ENCODE peak calls at places on chromosomes 6 and 20, in nine cellular contexts. U is HFF-Myc, Y is heart left ventricle, R is psoas muscle, H is ovary, X is astrocyte of the cerebellum, P is dorsolateral prefrontal cortex, L is thoracic aorta, C is cardiac fibroblast. O is an unnamed sample.

GRCh38 chr20:34301587-34302311 is 1.4 kb downstream of the AHCY start:
- DNase-seq in U (no peak), Y (no peak), R (no peak), H (no peak), X (no peak), P (no peak), L (no peak), C (no peak), O (no peak)

GRCh38 chr6:119887671-119888070 is 538.1 kb upstream of the MAN1A1 start:
- DNase-seq in U (no peak), Y (no peak), R (no peak), H (no peak), X (no peak), P (no peak), L (no peak), C (no peak), O (no peak)

GRCh38 chr6:125009578-125009977 is 47.3 kb downstream of the RNF217 start:
- DNase-seq in U (no peak), Y (no peak), R (no peak), H (no peak), X (no peak), P (no peak), L (no peak), C (peak), O (no peak)

GRCh38 chr6:64254558-64254957 is 619.0 kb downstream of the PHF3 start:
- DNase-seq in U (no peak), Y (no peak), R (no peak), H (no peak), X (no peak), P (no peak), L (no peak), C (peak), O (no peak)

GRCh38 chr6:35082046-35082732 is 59.0 kb downstream of the TCP11 start:
- DNase-seq in U (no peak), Y (no peak), R (no peak), H (peak), X (no peak), P (no peak), L (no peak), C (no peak), O (no peak)

GRCh38 chr20:47612670-47613069 is 111.0 kb downstream of the NCOA3 start:
- DNase-seq in U (no peak), Y (no peak), R (no peak), H (no peak), X (no peak), P (no peak), L (no peak), C (no peak), O (no peak)

GRCh38 chr20:48530957-48531356 is 296.8 kb downstream of the PREX1 start:
- DNase-seq in U (no peak), Y (no peak), R (no peak), H (no peak), X (no peak), P (no peak), L (no peak), C (no peak), O (peak)

GRCh38 chr6:155188707-155189496 is 74.9 kb upstream of the CLDN20 start:
- DNase-seq in U (peak), Y (no peak), R (no peak), H (no peak), X (peak), P (no peak), L (no peak), C (peak), O (no peak)

GRCh38 chr6:107704377-107705013 is 119.6 kb downstream of the SCML4 start:
- DNase-seq in U (no peak), Y (no peak), R (no peak), H (no peak), X (peak), P (no peak), L (no peak), C (peak), O (peak)

GRCh38 chr6:26223677-26224546 is 136.7 kb downstream of the HFE start:
- DNase-seq in U (peak), Y (peak), R (peak), H (peak), X (peak), P (no peak), L (no peak), C (peak), O (peak)

GRCh38 chr6:168157272-168158007 is 78.4 kb upstream of the FRMD1 start:
- DNase-seq in U (no peak), Y (no peak), R (no peak), H (no peak), X (peak), P (no peak), L (no peak), C (peak), O (no peak)

GRCh38 chr20:7912551-7912950 is 27.7 kb downstream of the HAO1 start:
- DNase-seq in U (no peak), Y (no peak), R (no peak), H (no peak), X (no peak), P (no peak), L (no peak), C (peak), O (no peak)

GRCh38 chr6:131682427-131682826 is 18.8 kb downstream of the OR2A4 start:
- DNase-seq in U (no peak), Y (no peak), R (no peak), H (no peak), X (no peak), P (no peak), L (no peak), C (peak), O (no peak)

GRCh38 chr6:42963855-42964605 is 3.5 kb downstream of the GNMT start:
- DNase-seq in U (no peak), Y (no peak), R (no peak), H (no peak), X (no peak), P (peak), L (no peak), C (peak), O (peak)

GRCh38 chr20:46031701-46032254 is 2.8 kb downstream of the SLC12A5 start:
- DNase-seq in U (no peak), Y (peak), R (no peak), H (no peak), X (no peak), P (peak), L (no peak), C (no peak), O (no peak)

GRCh38 chr20:1267161-1267560 is 1.1 kb downstream of the SNPH start:
- DNase-seq in U (no peak), Y (no peak), R (no peak), H (no peak), X (no peak), P (no peak), L (no peak), C (no peak), O (no peak)

GRCh38 chr20:10710995-10711775 is 37.4 kb upstream of the JAG1 start:
- DNase-seq in U (no peak), Y (no peak), R (no peak), H (no peak), X (no peak), P (no peak), L (no peak), C (no peak), O (no peak)

GRCh38 chr20:38724603-38725457 is 544 bp downstream of the SLC32A1 start:
- DNase-seq in U (no peak), Y (no peak), R (no peak), H (no peak), X (no peak), P (no peak), L (no peak), C (no peak), O (no peak)

GRCh38 chr6:149060985-149061760 is 256.3 kb upstream of the TAB2 start:
- DNase-seq in U (peak), Y (no peak), R (no peak), H (no peak), X (no peak), P (no peak), L (no peak), C (peak), O (peak)

GRCh38 chr6:30840084-30840921 is 44.0 kb upstream of the DDR1 start:
- DNase-seq in U (no peak), Y (no peak), R (no peak), H (no peak), X (no peak), P (no peak), L (no peak), C (no peak), O (no peak)

GRCh38 chr20:63554361-63555278 is 661 bp downstream of the FNDC11 start:
- DNase-seq in U (no peak), Y (no peak), R (no peak), H (no peak), X (no peak), P (no peak), L (no peak), C (no peak), O (no peak)

GRCh38 chr6:79277109-79277508 is 42.6 kb upstream of the HMGN3 start:
- DNase-seq in U (no peak), Y (no peak), R (no peak), H (no peak), X (no peak), P (no peak), L (no peak), C (peak), O (no peak)

GRCh38 chr20:37311710-37312355 is 22.4 kb downstream of the MANBAL start:
- DNase-seq in U (no peak), Y (no peak), R (no peak), H (no peak), X (no peak), P (no peak), L (no peak), C (no peak), O (no peak)

GRCh38 chr6:56802570-56802969 is 152.3 kb upstream of the BEND6 start:
- DNase-seq in U (peak), Y (no peak), R (no peak), H (no peak), X (peak), P (no peak), L (no peak), C (peak), O (peak)

GRCh38 chr6:37713529-37714119 is 15.9 kb upstream of the MDGA1 start:
- DNase-seq in U (peak), Y (peak), R (no peak), H (no peak), X (no peak), P (peak), L (no peak), C (peak), O (no peak)

GRCh38 chr6:14984454-14984853 is 261.4 kb upstream of the JARID2 start:
- DNase-seq in U (no peak), Y (no peak), R (no peak), H (peak), X (no peak), P (no peak), L (no peak), C (peak), O (no peak)

DNA sequence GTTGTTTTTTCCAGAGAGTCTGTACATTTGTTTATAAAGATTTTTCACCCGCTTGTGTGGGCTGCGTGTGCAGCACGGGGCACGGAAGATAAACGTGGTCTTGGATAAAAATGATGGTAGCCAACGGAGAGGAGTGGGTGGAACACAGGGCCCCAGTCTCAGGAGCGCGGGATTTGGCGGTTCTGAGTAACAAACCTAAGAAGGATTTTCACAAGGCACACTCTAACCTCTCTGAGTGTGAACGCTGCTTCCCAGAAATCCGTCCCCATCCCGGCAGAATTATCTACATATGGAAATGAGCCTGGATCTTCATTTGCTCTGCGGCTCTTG is 3.6 kb upstream of the BNIP5 start:
- DNase-seq in U (no peak), Y (no peak), R (no peak), H (peak), X (no peak), P (no peak), L (no peak), C (no peak), O (no peak)
- H3K4me3 ChIP-seq in U (no peak), Y (no peak), R (no peak), H (no peak), X (no peak), P (no peak), L (no peak), C (no peak), O (peak)

GRCh38 chr20:2527762-2528161 is 8.6 kb upstream of the TMC2 start:
- DNase-seq in U (no peak), Y (no peak), R (no peak), H (no peak), X (no peak), P (no peak), L (no peak), C (no peak), O (no peak)

GRCh38 chr20:2520617-2521016 is 11.9 kb upstream of the ZNF343 start:
- DNase-seq in U (no peak), Y (no peak), R (no peak), H (no peak), X (no peak), P (no peak), L (no peak), C (no peak), O (no peak)

GRCh38 chr20:2524435-2525272 is 11.7 kb upstream of the TMC2 start:
- DNase-seq in U (no peak), Y (peak), R (peak), H (peak), X (peak), P (peak), L (peak), C (peak), O (peak)

GRCh38 chr20:2521369-2522305 is 12.9 kb upstream of the ZNF343 start:
- DNase-seq in U (no peak), Y (no peak), R (no peak), H (no peak), X (peak), P (no peak), L (no peak), C (peak), O (no peak)

DNA sequence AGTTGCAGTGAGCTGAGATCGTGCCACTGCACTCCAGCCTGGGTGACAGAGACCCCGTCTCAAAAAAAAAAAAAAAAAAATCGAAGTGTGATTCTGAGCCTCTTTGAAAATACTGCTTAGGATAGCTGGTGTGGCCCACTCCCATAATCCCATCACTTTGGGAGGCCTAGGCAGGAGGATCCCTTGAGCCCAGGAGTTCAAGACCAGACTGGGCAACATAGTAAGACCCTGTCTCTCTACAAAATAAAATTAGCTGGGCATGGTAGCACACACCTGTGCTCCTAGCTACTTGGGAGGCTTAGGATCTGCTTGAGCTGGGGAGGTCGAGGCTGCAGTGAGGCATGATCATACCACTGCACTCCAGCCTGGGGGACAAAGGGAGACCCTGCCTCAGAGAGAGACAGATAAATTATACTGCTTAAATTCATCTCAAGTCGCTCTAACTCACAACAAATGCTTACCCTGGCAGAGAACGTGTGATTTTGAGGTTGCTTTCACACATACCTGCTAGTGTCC is 12.4 kb upstream of the TMC2 start:
- DNase-seq in U (no peak), Y (no peak), R (no peak), H (no peak), X (no peak), P (no peak), L (no peak), C (no peak), O (no peak)
- H3K4me3 ChIP-seq in U (peak), Y (peak), R (peak), H (peak), X (peak), P (peak), L (peak), C (peak), O (peak)

GRCh38 chr6:73655341-73655917 is 1.6 kb upstream of the SLC17A5 start:
- DNase-seq in U (no peak), Y (no peak), R (no peak), H (no peak), X (no peak), P (no peak), L (no peak), C (no peak), O (no peak)
- H3K4me3 ChIP-seq in U (no peak), Y (no peak), R (peak), H (peak), X (no peak), P (no peak), L (peak), C (no peak), O (peak)

GRCh38 chr20:40883097-40883496 is 145.5 kb upstream of the TOP1 start:
- DNase-seq in U (no peak), Y (no peak), R (no peak), H (no peak), X (no peak), P (no peak), L (no peak), C (no peak), O (no peak)
- H3K4me3 ChIP-seq in U (no peak), Y (no peak), R (no peak), H (no peak), X (no peak), P (no peak), L (no peak), C (no peak), O (no peak)

GRCh38 chr6:18368277-18369105 is 18.7 kb upstream of the RNF144B start:
- DNase-seq in U (no peak), Y (no peak), R (no peak), H (no peak), X (no peak), P (no peak), L (no peak), C (no peak), O (peak)
- H3K4me3 ChIP-seq in U (no peak), Y (no peak), R (no peak), H (no peak), X (no peak), P (no peak), L (no peak), C (no peak), O (no peak)

DNA sequence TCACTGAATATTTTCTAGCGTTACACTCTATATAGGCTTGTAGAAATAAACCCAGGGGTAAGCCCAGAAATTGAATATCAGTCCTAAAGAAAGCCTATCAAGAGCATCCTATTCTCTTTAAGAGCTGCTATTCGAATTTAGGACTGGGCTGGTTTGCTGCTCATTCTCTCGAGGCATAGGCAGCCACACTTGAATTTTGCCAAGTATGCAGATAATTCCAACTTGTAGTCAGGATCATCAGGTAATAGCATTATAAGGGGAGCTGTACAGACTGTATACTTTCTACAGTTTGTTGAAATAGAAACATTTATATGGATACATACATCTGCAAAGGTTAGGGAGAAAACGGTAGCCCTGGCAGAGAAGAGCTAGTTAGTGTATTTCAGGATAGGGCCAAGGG is 2.1 kb upstream of the ZBTB2 start:
- DNase-seq in U (no peak), Y (no peak), R (no peak), H (no peak), X (no peak), P (no peak), L (no peak), C (no peak), O (no peak)
- H3K4me3 ChIP-seq in U (peak), Y (no peak), R (peak), H (no peak), X (peak), P (peak), L (no peak), C (no peak), O (peak)

DNA sequence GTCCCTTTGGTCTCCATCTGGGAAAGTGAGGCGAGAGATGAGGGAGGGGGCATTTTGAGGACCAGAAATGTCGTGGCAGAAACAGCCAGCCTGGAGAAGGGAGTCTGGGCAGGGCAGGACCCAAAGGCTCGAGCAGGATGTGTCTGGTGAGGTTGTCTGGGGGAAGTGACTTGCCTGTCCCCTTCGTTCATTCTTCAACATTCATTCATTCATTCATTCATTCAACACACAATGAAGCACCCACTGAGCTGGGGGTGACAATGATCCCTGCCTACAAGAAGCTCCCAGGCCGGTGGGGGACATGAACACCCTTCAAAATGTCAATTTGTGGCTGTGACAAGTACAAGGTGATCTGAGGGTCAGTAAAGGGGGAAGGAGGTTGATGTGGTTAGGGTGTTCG is 80.6 kb downstream of the CEBPB start:
- DNase-seq in U (no peak), Y (no peak), R (peak), H (no peak), X (no peak), P (no peak), L (no peak), C (no peak), O (no peak)
- H3K4me3 ChIP-seq in U (no peak), Y (no peak), R (no peak), H (no peak), X (no peak), P (no peak), L (no peak), C (no peak), O (no peak)

GRCh38 chr6:134168580-134169223 is 116.3 kb upstream of the SLC2A12 start:
- DNase-seq in U (no peak), Y (no peak), R (no peak), H (no peak), X (no peak), P (no peak), L (no peak), C (peak), O (peak)
- H3K4me3 ChIP-seq in U (no peak), Y (no peak), R (peak), H (no peak), X (no peak), P (peak), L (no peak), C (no peak), O (no peak)

DNA sequence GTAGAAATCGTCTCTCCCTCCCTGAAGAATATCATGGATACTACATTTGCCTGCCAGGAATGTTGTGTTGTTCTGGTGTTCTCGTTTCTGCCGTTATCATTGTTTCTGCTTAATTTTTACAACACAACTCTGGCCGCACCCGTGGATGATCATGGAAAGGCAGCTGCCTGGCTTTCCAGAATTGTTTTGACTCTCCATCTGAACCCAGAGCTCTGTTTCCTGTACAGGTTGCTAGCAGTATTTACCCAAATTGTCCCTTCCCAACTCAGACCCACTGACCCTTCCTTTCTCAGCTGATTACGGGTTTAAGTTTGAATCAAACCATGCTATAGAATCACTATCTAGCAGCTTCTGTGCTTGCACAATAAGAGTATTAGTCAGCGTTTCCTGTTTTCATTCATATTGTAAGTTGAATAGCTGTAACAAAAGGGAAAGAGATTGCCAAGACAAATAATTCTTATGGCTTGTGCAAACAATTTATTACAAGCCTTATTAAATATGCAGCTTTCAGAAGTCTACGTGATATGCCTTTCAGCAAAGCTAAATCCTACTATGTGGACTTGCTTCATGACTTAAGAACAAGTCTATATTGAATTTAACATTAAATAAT is 139.0 kb downstream of the MTHFD1L start:
- DNase-seq in U (peak), Y (no peak), R (no peak), H (peak), X (peak), P (no peak), L (no peak), C (peak), O (peak)
- H3K4me3 ChIP-seq in U (no peak), Y (no peak), R (no peak), H (no peak), X (no peak), P (no peak), L (peak), C (no peak), O (no peak)

GRCh38 chr6:10526156-10526555 is 5.0 kb downstream of the GCNT2 start:
- DNase-seq in U (no peak), Y (no peak), R (no peak), H (no peak), X (no peak), P (no peak), L (no peak), C (peak), O (no peak)

GRCh38 chr6:10531942-10532341 is 10.8 kb downstream of the GCNT2 start:
- DNase-seq in U (no peak), Y (no peak), R (no peak), H (no peak), X (no peak), P (no peak), L (no peak), C (no peak), O (no peak)

GRCh38 chr6:10529231-10529801 is 8.2 kb downstream of the GCNT2 start:
- DNase-seq in U (no peak), Y (no peak), R (no peak), H (no peak), X (no peak), P (no peak), L (no peak), C (no peak), O (peak)

GRCh38 chr6:10531513-10531912 is 10.4 kb downstream of the GCNT2 start:
- DNase-seq in U (no peak), Y (no peak), R (no peak), H (no peak), X (no peak), P (no peak), L (no peak), C (no peak), O (no peak)

GRCh38 chr6:10528170-10528981 is 7.2 kb downstream of the GCNT2 start:
- DNase-seq in U (no peak), Y (no peak), R (no peak), H (no peak), X (no peak), P (no peak), L (no peak), C (peak), O (peak)
- H3K4me3 ChIP-seq in U (no peak), Y (no peak), R (peak), H (peak), X (no peak), P (peak), L (peak), C (no peak), O (peak)

O was measured in PC-9.